ENCODE peak calls at places on chromosomes 1 and 21, in four cellular contexts. D is occipital lobe, C is brain pericyte, R is EH. Z is an unnamed sample.

GRCh38 chr1:82777240-82777639 is 976.5 kb downstream of the ADGRL2 start:
- DNase-seq in D (no peak), C (no peak), R (no peak), Z (no peak)

GRCh38 chr21:33266784-33267135 is 593 bp downstream of the IL10RB start:
- DNase-seq in D (no peak), C (no peak), R (no peak), Z (peak)

GRCh38 chr1:215056584-215056983 is 26.0 kb upstream of the KCNK2 start:
- DNase-seq in D (no peak), C (no peak), R (peak), Z (no peak)

GRCh38 chr1:176903474-176903873 is 261.0 kb downstream of the ASTN1 start:
- DNase-seq in D (no peak), C (no peak), R (peak), Z (no peak)

GRCh38 chr1:18954270-18955071 is 2.0 kb downstream of the IFFO2 start:
- DNase-seq in D (no peak), C (no peak), R (peak), Z (no peak)

GRCh38 chr1:246506440-246506784 is 667 bp downstream of the SMYD3 start:
- DNase-seq in D (no peak), C (no peak), R (no peak), Z (no peak)

GRCh38 chr1:109904105-109904817 is 6.4 kb upstream of the CSF1 start:
- DNase-seq in D (peak), C (no peak), R (peak), Z (no peak)

GRCh38 chr1:234715252-234715945 is 105.4 kb upstream of the IRF2BP2 start:
- DNase-seq in D (no peak), C (no peak), R (no peak), Z (no peak)

GRCh38 chr1:13587256-13588030 is 3.8 kb downstream of the PDPN start:
- DNase-seq in D (no peak), C (no peak), R (no peak), Z (no peak)